ENCODE peak calls at places on chromosomes 13 and 19, in ten cellular contexts. H is cardiac muscle cell, B is iPS DF 6.9, F is AG04450, L is left ventricle myocardium inferior, P is stomach, J is lower lobe of right lung, R is BJ, M is H7, Q is pancreas. Z is an unnamed sample. For H3K27me3, the result is how much of the 10 kb centered on the place peaks cover.

GRCh38 chr19:18144906-18145305 is 8.1 kb upstream of the PIK3R2 start:
- DNase-seq in J (no peak), F (no peak), R (no peak), M (no peak), P (no peak), Q (no peak), L (no peak), B (no peak), H (no peak), Z (no peak)

GRCh38 chr19:57558525-57558924 is 1.1 kb downstream of the ZNF550 start:
- DNase-seq in B (no peak), P (no peak), L (no peak), H (peak), Q (no peak), R (no peak), F (no peak), M (peak), J (no peak), Z (no peak)

GRCh38 chr19:10713317-10713716 is 4.6 kb upstream of the DNM2 start:
- DNase-seq in R (no peak), B (no peak), L (no peak), M (no peak), J (no peak), P (no peak), F (no peak), H (no peak), Q (no peak), Z (peak)

GRCh38 chr19:15740785-15741184 is 3.0 kb downstream of the OR10H3 start:
- DNase-seq in L (no peak), B (no peak), P (no peak), Q (no peak), M (no peak), H (no peak), F (no peak), J (no peak), R (no peak), Z (no peak)

GRCh38 chr13:113978741-113979481 is 5.0 kb upstream of the C13orf46 start:
- DNase-seq in P (peak), F (no peak), M (no peak), H (no peak), Q (no peak), J (peak), B (no peak), L (no peak), R (no peak), Z (no peak)

GRCh38 chr19:3982701-3983541 is 2.3 kb downstream of the EEF2 start:
- DNase-seq in P (no peak), J (no peak), H (peak), M (peak), R (no peak), F (no peak), Q (peak), B (no peak), L (no peak), Z (no peak)

GRCh38 chr19:17259934-17260333 is 4.6 kb downstream of the USHBP1 start:
- DNase-seq in H (no peak), R (no peak), B (no peak), L (no peak), F (no peak), J (no peak), P (no peak), Q (peak), M (no peak), Z (no peak)

GRCh38 chr19:54154603-54155345 is 4.7 kb downstream of the LENG1 start:
- DNase-seq in H (no peak), Q (no peak), M (no peak), P (no peak), J (no peak), R (no peak), F (no peak), B (no peak), L (no peak), Z (no peak)

GRCh38 chr19:54133312-54133956 is 4.1 kb upstream of the CNOT3 start:
- DNase-seq in Q (no peak), R (no peak), F (peak), B (no peak), L (no peak), H (peak), M (no peak), J (no peak), P (no peak), Z (no peak)

GRCh38 chr19:38837304-38837626 is 5.7 kb upstream of the ECH1 start:
- DNase-seq in P (no peak), L (no peak), R (no peak), J (no peak), M (no peak), Q (no peak), B (no peak), H (no peak), F (no peak), Z (no peak)

GRCh38 chr13:66212511-66212910 is 1017.6 kb downstream of the PCDH9 start:
- DNase-seq in Q (no peak), F (no peak), H (no peak), P (no peak), M (no peak), B (no peak), J (no peak), L (no peak), R (no peak), Z (no peak)

GRCh38 chr19:40702337-40703012 is 12.0 kb upstream of the NUMBL start:
- DNase-seq in L (peak), F (no peak), P (peak), M (peak), B (no peak), Q (no peak), R (no peak), J (no peak), H (peak), Z (no peak)

GRCh38 chr13:112755331-112755730 is 65.5 kb downstream of the ATP11A start:
- DNase-seq in Q (no peak), J (no peak), F (no peak), M (no peak), L (no peak), H (no peak), B (no peak), R (no peak), P (no peak), Z (no peak)

GRCh38 chr13:101098873-101099272 is 317.4 kb downstream of the NALCN start:
- DNase-seq in M (no peak), R (no peak), P (no peak), B (no peak), H (no peak), Q (no peak), J (no peak), F (no peak), L (no peak), Z (no peak)

GRCh38 chr19:16363133-16363851 is 38.7 kb downstream of the KLF2 start:
- DNase-seq in F (no peak), J (peak), M (no peak), L (no peak), Q (peak), H (no peak), B (no peak), P (peak), R (no peak), Z (no peak)

GRCh38 chr13:99967884-99968520 is 3.6 kb downstream of the ZIC5 start:
- DNase-seq in H (no peak), R (no peak), Q (no peak), F (no peak), B (no peak), J (no peak), P (no peak), M (peak), L (no peak), Z (no peak)

GRCh38 chr13:99967498-99967883 is 4.1 kb downstream of the ZIC5 start:
- DNase-seq in L (no peak), M (no peak), R (no peak), J (no peak), F (no peak), P (no peak), Q (no peak), B (no peak), H (no peak), Z (no peak)

GRCh38 chr13:99962242-99962641 is 9.3 kb downstream of the ZIC5 start:
- DNase-seq in R (no peak), L (no peak), Q (no peak), F (no peak), M (no peak), H (no peak), J (no peak), B (no peak), P (no peak), Z (no peak)

GRCh38 chr13:99963832-99964339 is 7.7 kb downstream of the ZIC5 start:
- DNase-seq in B (no peak), F (no peak), H (no peak), J (no peak), P (no peak), L (no peak), M (no peak), Q (no peak), R (no peak), Z (no peak)

DNA sequence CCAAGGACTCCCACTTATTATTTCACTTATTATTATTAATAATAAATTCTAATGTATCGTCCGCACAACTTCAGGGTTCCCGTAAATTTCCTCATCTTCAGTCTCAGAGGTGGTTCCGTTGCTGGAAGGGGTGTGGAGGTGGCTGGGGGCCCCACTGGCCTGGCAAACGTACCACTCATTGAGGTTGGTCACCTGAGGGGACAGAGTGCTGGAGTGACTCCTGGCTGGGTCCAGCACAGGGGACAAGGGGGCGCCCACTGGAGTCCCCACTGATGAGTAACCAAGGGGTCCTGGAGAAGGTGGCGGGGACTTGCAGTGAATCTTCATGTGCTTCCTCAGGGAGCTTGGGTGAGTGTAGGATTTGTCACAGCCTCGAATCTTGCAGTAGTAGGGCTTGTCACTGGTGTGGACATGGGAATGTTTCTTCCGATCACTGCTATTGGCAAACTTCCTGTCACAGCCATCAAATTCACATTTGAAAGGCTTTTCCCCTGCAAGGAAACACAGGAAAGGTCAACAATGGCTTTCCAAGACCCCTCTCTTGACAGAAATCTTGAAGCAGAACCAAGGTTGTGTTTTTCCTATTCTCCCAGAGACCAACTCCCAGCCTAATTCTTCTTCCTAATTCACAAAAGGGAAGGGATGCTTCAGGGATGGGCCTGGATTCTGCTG is 6.1 kb downstream of the ZIC5 start:
- DNase-seq in H (no peak), B (no peak), L (no peak), M (no peak), Q (no peak), F (no peak), P (no peak), R (no peak), J (no peak), Z (no peak)
- H3K27me3 ChIP-seq in H (half or more), B (under half), L (half or more), M (under half), Q (under half), F (half or more), P (half or more), R (under half), J (half or more), Z (under half)

DNA sequence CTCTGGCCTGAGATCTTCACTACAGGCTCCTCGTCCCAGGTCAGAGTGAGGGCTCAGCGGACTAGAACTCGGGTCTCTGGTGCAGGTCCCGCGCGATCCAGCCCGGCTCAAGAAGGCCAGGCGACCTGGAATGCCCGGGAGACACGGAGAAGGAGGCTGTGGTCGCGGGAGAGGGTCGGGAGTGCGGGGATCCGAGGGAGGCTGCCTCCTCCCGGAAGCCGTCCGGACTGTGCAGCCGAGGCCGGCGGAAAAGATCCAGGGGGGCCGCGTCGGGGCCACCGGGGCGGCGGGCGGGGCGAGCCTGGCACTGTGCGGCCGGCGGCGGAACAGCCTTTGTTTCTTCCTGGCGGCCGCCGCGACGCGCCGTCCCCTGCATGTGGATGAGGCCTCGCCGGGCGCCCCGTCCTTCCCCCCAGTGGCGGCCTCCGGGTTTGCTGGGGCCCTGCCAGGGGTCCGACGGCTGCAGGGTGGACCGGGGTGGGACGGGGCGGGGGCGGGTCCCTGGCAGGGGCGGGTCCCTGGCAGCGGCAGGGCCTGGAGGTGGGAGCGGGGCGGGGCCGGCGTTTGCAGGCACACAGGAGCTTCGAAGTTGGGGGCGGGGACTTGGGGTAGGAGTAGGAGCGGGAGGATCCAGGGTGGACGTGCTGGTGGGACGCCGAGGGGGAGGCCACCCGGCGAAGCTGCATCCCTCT is 1.0 kb upstream of the SLC7A10 start:
- DNase-seq in B (no peak), P (peak), H (peak), Q (no peak), M (peak), L (no peak), F (no peak), R (no peak), J (peak), Z (no peak)
- H3K27me3 ChIP-seq in B (under half), P (half or more), H (half or more), Q (under half), M (under half), L (half or more), F (half or more), R (under half), J (under half), Z (under half)

GRCh38 chr13:99071211-99071610 is 93.3 kb upstream of the DOCK9 start:
- DNase-seq in F (no peak), Q (no peak), H (no peak), L (no peak), P (no peak), R (no peak), M (no peak), J (no peak), B (no peak), Z (no peak)
- H3K27me3 ChIP-seq in F (under half), Q (under half), H (under half), L (under half), P (under half), R (under half), M (under half), J (under half), B (under half), Z (under half)

DNA sequence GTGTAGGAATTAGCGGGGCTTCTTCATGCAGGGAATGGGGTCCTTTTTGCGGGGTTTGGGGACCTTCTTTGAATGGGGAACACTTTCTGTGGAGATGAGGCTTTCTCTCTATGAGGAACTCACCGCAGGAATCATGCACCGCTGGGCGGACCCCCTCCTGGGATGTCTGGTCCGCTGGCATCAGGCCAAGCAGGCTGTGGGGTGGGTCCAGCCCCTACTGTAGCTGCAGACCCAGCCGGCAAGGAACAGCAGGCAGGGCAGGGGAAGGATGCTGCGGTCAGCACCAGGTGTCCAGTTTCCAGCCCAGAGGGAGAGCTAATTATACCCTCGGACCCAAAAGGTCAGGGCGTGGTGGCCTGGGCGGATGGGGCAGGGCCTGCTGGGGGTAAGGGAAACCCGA is 1.8 kb downstream of the MYBPC2 start:
- DNase-seq in H (no peak), P (no peak), R (no peak), M (no peak), Q (no peak), F (no peak), B (no peak), J (no peak), L (no peak), Z (peak)
- H3K27me3 ChIP-seq in H (under half), P (half or more), R (under half), M (under half), Q (under half), F (under half), B (under half), J (under half), L (half or more), Z (under half)

GRCh38 chr13:97004096-97004876 is 10.0 kb upstream of the OXGR1 start:
- DNase-seq in H (peak), B (no peak), Q (no peak), F (peak), J (no peak), M (no peak), R (no peak), P (no peak), L (no peak), Z (no peak)
- H3K27me3 ChIP-seq in H (under half), B (under half), Q (under half), F (under half), J (under half), M (under half), R (under half), P (under half), L (under half), Z (under half)

DNA sequence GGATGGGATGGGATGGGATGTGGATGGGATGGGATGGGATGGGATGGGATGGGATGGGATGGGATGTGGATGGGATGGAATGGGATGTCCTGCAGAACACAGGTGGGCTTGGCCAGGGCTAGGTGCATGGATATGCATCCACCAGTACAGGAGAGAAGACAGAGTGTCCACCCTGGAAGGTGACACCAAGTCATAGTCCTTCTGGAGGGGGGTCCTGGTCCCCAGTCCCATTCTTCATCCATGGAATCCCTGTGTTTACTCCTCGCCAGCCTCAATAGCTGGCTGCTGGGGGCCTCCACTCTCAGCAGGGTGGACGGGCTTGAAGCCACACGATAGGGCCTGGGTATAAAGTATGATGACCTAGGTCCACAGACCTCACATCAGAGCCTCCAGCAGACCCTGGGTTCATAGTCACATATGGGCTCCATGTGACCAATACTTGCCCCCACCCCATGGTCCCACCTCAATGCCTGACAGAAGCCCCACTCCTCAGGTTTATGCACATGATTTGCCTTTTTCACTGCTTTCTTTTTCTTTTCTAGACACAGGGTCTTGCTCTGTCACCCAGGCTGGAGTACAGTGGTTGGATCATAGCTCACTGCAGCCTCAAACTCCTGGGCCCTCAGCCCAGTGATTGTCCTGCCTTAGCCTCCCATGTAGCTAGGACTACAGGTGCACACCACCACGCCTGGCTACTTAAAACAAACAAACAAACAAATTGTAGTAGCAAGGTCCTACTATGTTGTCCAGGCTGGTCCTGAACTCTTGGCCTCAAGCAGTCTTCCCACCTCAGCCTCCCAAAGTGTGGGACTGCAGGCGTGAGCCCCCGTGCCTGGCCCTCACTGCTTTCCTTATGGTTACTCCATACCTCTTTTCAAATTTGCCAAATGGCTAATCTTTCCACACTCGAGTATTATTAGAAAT is 39.9 kb downstream of the RFX2 start:
- DNase-seq in M (no peak), F (no peak), P (no peak), J (no peak), Q (no peak), B (no peak), R (no peak), L (no peak), H (no peak), Z (peak)
- H3K27me3 ChIP-seq in M (under half), F (under half), P (under half), J (under half), Q (under half), B (under half), R (under half), L (under half), H (under half), Z (under half)

Z was measured in Peyer's patch.